ENCODE peak calls at places on chromosomes 3 and 15, in eight cellular contexts. P is mucosa of descending colon; W is bronchial epithelial cell; I is OCI-LY7; T is cardiac muscle cell; D is CD4-positive, CD25-positive, alpha-beta regulatory T cell; O is uterus; K is neuronal stem cell. R is an unnamed sample. For H3K36me3, the result is how much of the 10 kb centered on the place peaks cover.

GRCh38 chr15:96230557-96231181 is 99.8 kb upstream of the NR2F2 start:
- DNase-seq in W (peak), D (no peak), P (no peak), K (no peak), T (no peak), I (no peak), O (no peak), R (no peak)

GRCh38 chr3:196138927-196139680 is 57.2 kb upstream of the TFRC start:
- DNase-seq in I (no peak), W (peak), K (no peak), D (no peak), P (no peak), O (peak), T (no peak), R (peak)

GRCh38 chr3:195270350-195271115 is 426 bp downstream of the XXYLT1 start:
- DNase-seq in O (no peak), P (peak), D (peak), T (peak), K (peak), I (peak), W (peak), R (no peak)

GRCh38 chr15:72532991-72533601 is 59.0 kb downstream of the ARIH1 start:
- DNase-seq in I (peak), W (no peak), T (no peak), O (no peak), K (no peak), D (no peak), P (no peak), R (no peak)

GRCh38 chr15:31360843-31361763 is 34.5 kb downstream of the KLF13 start:
- DNase-seq in P (peak), D (peak), W (peak), O (no peak), I (peak), T (no peak), K (no peak), R (no peak)

GRCh38 chr3:105284876-105285275 is 81.8 kb upstream of the ALCAM start:
- DNase-seq in I (no peak), P (no peak), O (no peak), K (no peak), T (no peak), W (peak), D (no peak), R (no peak)

GRCh38 chr15:66720206-66721010 is 18.4 kb downstream of the SMAD6 start:
- DNase-seq in I (no peak), T (no peak), D (no peak), P (no peak), W (peak), K (no peak), O (peak), R (no peak)

GRCh38 chr3:65939841-65940246 is 98.9 kb downstream of the MAGI1 start:
- DNase-seq in I (no peak), K (no peak), W (no peak), T (no peak), P (no peak), O (no peak), D (no peak), R (no peak)

GRCh38 chr3:16060358-16060852 is 114.1 kb upstream of the GALNT15 start:
- DNase-seq in O (peak), T (no peak), K (no peak), P (no peak), I (no peak), D (no peak), W (peak), R (peak)

GRCh38 chr3:7800006-7800780 is 701.4 kb upstream of the LMCD1 start:
- DNase-seq in T (no peak), W (peak), O (no peak), I (no peak), D (no peak), K (no peak), P (no peak), R (no peak)

GRCh38 chr3:126030455-126030854 is 53.5 kb downstream of the SLC41A3 start:
- DNase-seq in D (no peak), P (no peak), T (no peak), I (no peak), O (no peak), W (no peak), K (no peak), R (no peak)
- H3K36me3 ChIP-seq in D (under half), P (under half), T (under half), I (under half), O (under half), W (under half), K (under half), R (under half)

DNA sequence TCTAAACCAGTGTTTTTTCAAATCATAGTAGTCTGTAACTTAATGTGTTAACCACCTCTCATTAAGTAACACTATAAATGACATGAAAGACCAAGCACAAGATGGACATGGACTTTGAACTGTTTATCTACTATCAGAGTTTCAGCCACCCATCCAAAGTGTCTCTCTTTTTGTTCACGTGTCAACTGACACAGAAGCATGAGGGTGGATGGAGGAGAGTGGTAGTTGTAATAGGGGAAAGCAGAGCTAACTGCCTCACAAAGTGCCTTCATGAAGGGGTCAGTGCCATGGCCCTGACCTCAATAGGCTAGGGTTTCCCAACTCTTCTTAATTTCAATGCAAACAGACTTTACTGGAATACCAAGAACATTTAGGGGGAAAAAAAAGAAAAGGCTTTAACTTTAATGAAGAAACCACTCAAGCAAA is 32.1 kb upstream of the TRPM7 start:
- DNase-seq in D (no peak), T (no peak), I (no peak), O (no peak), W (no peak), K (no peak), P (no peak), R (no peak)
- H3K36me3 ChIP-seq in D (under half), T (under half), I (under half), O (under half), W (under half), K (under half), P (under half), R (under half)

DNA sequence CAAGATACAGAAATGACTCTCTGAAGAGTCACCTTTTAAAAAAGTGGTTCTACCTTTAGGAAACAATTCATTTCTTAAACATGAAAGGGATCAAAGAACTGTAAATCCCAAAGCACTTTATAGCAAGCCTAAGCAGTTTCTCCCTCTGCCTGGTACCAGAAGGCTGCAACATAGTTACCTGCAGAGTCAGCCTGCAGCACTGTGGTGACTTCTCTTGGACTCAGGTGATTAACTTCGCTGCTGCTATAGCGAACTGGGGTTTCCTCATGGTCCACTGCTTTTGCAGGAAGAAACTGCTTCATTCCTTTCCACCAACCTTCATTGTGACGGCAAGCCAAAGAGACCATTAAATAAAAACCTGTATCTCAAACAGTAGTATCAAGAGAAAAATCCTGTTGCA is 37.3 kb downstream of the ST3GAL6 start:
- DNase-seq in T (no peak), P (no peak), K (no peak), O (no peak), I (no peak), D (no peak), W (peak), R (no peak)
- H3K36me3 ChIP-seq in T (under half), P (under half), K (under half), O (under half), I (under half), D (under half), W (under half), R (under half)

DNA sequence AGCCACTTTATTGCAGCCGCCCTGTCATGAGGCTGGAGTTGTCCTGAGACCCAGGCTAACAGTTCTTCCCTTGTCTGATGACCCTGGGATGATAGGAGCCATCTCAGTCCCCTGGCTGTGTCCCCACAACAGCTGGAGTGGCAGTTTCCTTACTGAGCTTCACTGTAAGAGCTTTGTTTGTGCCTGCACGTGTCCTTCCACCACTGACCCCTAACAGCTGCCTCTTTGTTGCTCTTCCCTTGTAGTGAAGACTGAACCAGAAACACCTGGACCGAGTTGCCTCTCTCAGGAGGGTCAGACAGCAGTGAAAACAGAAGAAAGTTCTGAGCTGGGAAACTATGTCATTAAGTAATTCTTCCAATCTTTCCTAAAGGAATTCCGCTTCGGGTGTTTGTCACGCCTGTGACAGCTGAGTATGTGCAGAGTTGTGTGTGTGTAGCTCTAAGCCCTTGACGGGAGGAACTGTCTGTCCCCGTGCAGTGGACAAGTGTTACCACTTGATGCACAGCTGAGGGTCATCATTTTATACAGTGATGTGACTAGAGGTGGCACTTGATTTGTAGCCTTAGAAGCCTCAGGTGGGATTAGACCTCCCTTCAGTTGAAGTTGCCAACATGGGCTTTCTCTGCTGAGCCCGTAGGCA is 25.0 kb downstream of the MAP6D1 start:
- DNase-seq in P (no peak), T (no peak), K (no peak), D (no peak), I (no peak), W (no peak), O (no peak), R (no peak)
- H3K36me3 ChIP-seq in P (under half), T (half or more), K (under half), D (half or more), I (half or more), W (under half), O (under half), R (under half)

DNA sequence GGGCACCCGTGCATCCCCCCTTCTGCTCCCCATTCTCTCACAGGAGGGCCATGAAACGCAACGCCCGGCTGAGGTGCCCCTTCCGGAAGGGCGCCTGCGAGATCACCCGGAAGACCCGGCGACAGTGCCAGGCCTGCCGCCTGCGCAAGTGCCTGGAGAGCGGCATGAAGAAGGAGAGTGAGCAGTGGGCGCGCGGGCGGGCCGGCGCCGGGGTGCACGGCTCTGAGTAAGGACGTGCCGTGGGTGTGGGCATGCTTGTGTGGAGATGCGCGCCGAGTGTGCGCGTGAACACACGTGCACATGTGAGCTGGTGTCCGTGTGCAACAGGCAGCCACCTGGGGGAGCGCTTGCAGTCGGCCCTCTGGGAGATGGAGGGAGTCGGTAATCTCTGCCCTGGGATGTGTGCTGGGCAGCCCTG is 28.1 kb downstream of the NR1I2 start:
- DNase-seq in W (peak), D (peak), K (no peak), T (peak), O (no peak), I (no peak), P (peak), R (no peak)
- H3K36me3 ChIP-seq in W (under half), D (under half), K (under half), T (under half), O (under half), I (under half), P (under half), R (under half)

R was measured in BJ.